ENCODE peak calls at places on chromosomes 1 and 21, in six cellular contexts. U is endothelial cell; N is prostate gland; C is heart right ventricle; G is CD8-positive, alpha-beta T cell; K is astrocyte. Z is an unnamed sample.
A peak's percentile ranks its signal among the peaks of the same experiment; 100 is the strongest.

GRCh38 chr1:62175568-62176179 is 19.0 kb upstream of the L1TD1 start:
- DNase-seq in U (peak; percentile 60), N (peak; percentile 40), C (no peak), G (no peak), K (peak; percentile 17), Z (peak; percentile 47)

GRCh38 chr1:111507411-111508201 is 4.2 kb upstream of the ADORA3 start:
- DNase-seq in U (peak; percentile 73), N (peak; percentile 35), C (peak; percentile 79), G (peak; percentile 52), K (peak; percentile 31), Z (peak; percentile 62)

GRCh38 chr1:231315887-231316286 is 21.8 kb downstream of the EXOC8 start:
- DNase-seq in U (peak; percentile 42), N (no peak), C (peak; percentile 36), G (peak; percentile 8), K (no peak), Z (peak; percentile 57)

GRCh38 chr1:227940791-227941241 is 6.9 kb downstream of the WNT9A start:
- DNase-seq in U (no peak), N (no peak), C (no peak), G (no peak), K (no peak), Z (no peak)

GRCh38 chr1:153533689-153534201 is 2.0 kb downstream of the S100A6 start:
- DNase-seq in U (no peak), N (no peak), C (no peak), G (no peak), K (peak; percentile 90), Z (no peak)

GRCh38 chr1:185561629-185562028 is 172.6 kb upstream of the HMCN1 start:
- DNase-seq in U (no peak), N (no peak), C (no peak), G (no peak), K (peak; percentile 92), Z (no peak)

GRCh38 chr1:206653715-206654459 is 18.6 kb downstream of the DYRK3 start:
- DNase-seq in U (no peak), N (no peak), C (no peak), G (no peak), K (no peak), Z (no peak)

GRCh38 chr1:67191668-67192520 is 25.6 kb downstream of the IL23R start:
- DNase-seq in U (no peak), N (no peak), C (no peak), G (no peak), K (no peak), Z (no peak)

GRCh38 chr1:64328195-64328594 is 124.8 kb downstream of the UBE2U start:
- DNase-seq in U (no peak), N (no peak), C (no peak), G (no peak), K (no peak), Z (no peak)

GRCh38 chr1:118116909-118117308 is 68.1 kb downstream of the SPAG17 start:
- DNase-seq in U (no peak), N (no peak), C (no peak), G (no peak), K (no peak), Z (no peak)

GRCh38 chr21:45261093-45261492 is 26.6 kb downstream of the POFUT2 start:
- DNase-seq in U (no peak), N (no peak), C (no peak), G (no peak), K (no peak), Z (no peak)

GRCh38 chr1:225480825-225481434 is 53.1 kb upstream of the LBR start:
- DNase-seq in U (peak; percentile 74), N (no peak), C (peak; percentile 35), G (no peak), K (no peak), Z (peak; percentile 63)

GRCh38 chr1:24955161-24955560 is 25.1 kb upstream of the RUNX3 start:
- DNase-seq in U (no peak), N (no peak), C (no peak), G (peak; percentile 56), K (peak; percentile 74), Z (no peak)

GRCh38 chr1:168135116-168135981 is 1.4 kb downstream of the GPR161 start:
- DNase-seq in U (no peak), N (no peak), C (no peak), G (no peak), K (no peak), Z (no peak)

GRCh38 chr1:111747947-111748346 is 7.8 kb upstream of the DDX20 start:
- DNase-seq in U (no peak), N (no peak), C (no peak), G (no peak), K (no peak), Z (no peak)

GRCh38 chr1:85283475-85284199 is 7.2 kb upstream of the BCL10 start:
- DNase-seq in U (no peak), N (no peak), C (no peak), G (no peak), K (no peak), Z (no peak)

GRCh38 chr1:6414443-6414844 is 5.3 kb downstream of the HES2 start:
- DNase-seq in U (peak; percentile 65), N (peak; percentile 39), C (no peak), G (no peak), K (peak; percentile 32), Z (peak; percentile 88)
- TF ChIP-seq CTCF in U (peak; percentile 57), N (no peak), C (peak; percentile 42), G (no peak), K (peak; percentile 51), Z (peak; percentile 64)

GRCh38 chr1:247077234-247077633 is 1.4 kb downstream of the ZNF670 start:
- DNase-seq in U (no peak), N (no peak), C (no peak), G (no peak), K (no peak), Z (no peak)

GRCh38 chr1:247077768-247078314 is 770 bp downstream of the ZNF670 start:
- DNase-seq in U (no peak), N (no peak), C (no peak), G (no peak), K (no peak), Z (peak; percentile 27)

GRCh38 chr1:247079141-247079874 is 697 bp upstream of the ZNF670 start:
- DNase-seq in U (no peak), N (no peak), C (no peak), G (no peak), K (no peak), Z (peak; percentile 30)

GRCh38 chr1:247078315-247079140 is at the start of gene ZNF670:
- DNase-seq in U (peak; percentile 93), N (peak; percentile 96), C (peak; percentile 94), G (peak; percentile 72), K (peak; percentile 88), Z (peak; percentile 94)
- TF ChIP-seq CTCF in U (no peak), N (no peak), C (no peak), G (no peak), K (no peak), Z (peak; percentile 0)

GRCh38 chr1:93749894-93750301 is 68.3 kb upstream of the BCAR3 start:
- DNase-seq in U (peak; percentile 21), N (no peak), C (no peak), G (no peak), K (no peak), Z (peak; percentile 63)
- TF ChIP-seq CTCF in U (no peak), N (no peak), C (peak; percentile 7), G (no peak), K (no peak), Z (peak; percentile 49)

DNA sequence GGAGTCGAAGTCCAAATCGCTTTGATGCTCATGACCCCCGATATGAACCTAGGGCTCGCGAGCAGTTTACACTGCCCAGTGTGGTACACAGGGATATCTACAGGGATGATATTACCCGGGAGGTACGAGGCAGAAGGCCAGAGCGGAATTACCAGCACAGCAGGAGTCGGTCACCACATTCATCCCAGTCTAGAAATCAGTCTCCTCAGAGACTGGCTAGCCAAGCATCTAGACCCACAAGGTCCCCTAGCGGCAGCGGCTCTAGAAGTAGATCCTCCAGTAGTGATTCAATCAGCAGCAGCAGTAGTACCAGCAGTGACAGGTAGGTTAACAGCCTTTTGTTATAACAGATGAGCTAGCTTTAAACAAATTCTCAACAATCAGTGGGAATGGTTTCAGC is 28.9 kb downstream of the SPEN start:
- DNase-seq in U (peak; percentile 37), N (no peak), C (no peak), G (no peak), K (no peak), Z (no peak)
- TF ChIP-seq CTCF in U (peak; percentile 40), N (no peak), C (no peak), G (no peak), K (no peak), Z (no peak)

DNA sequence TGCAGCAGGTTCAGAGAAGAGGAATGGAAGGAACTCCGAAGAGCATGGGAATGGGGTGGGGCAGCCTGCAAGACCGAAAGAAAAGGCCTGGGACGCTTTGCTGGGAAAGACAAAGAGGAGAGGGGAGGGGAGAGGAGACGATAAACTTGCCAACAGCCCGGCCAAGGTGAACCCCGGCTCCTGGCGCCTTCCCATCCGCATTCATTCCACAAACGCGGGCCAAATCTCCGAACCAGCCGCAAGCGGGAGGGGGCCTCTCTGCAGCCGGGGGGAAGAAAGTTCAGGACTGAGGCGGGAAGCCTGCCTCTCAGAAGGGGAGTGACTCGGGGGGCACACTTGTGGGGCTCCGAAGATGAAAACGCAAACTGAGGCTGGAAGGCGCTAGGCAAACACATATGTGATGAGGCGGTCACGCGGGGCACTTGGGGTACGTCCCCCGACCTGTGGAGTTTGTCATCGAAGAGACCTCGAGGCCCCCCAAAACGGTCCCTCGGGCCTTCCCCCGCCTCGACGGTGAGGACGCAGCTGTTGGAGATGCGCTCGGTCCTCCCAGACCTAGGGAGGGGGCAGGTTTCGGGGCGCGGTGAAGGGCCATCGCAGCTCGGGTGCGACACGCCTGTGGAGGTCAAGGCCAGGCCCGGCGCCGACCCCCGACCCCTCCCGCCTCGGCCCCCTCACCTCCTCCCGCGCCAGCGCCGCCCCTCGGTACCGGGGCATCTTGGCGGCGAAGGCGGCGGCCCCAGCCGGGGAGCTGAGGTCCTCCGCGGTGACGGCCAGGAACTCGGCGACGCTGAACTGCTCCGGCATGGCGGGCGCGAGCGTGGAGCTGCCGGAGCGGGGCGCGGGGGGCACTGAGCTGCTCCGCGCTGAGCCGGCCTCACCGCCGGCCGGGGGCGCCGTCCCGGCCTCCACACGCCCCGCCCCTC is at the start of gene ASAP3:
- DNase-seq in U (peak; percentile 38), N (peak; percentile 45), C (peak; percentile 65), G (no peak), K (peak; percentile 65), Z (peak; percentile 19)
- TF ChIP-seq CTCF in U (peak; percentile 7), N (peak; percentile 23), C (no peak), G (no peak), K (no peak), Z (peak; percentile 27)

DNA sequence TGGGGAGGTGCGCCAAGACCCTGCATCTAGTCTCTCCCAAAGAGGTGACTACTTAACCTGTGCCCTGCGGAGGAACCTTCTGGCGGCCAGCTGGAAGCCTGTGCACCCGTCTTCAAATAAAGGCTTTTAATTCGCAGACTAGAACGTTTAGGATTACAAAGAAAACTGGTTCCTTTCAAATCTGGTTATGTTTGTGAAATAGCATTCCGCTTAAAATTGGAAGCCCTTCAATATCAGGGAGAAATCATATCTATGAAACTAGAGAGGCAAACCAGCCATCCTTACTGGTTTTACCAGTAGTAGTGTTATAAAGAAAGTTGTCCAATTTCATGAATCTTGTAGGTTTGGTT is 250.8 kb downstream of the FAM72C start:
- DNase-seq in U (no peak), N (no peak), C (no peak), G (no peak), K (no peak), Z (no peak)
- TF ChIP-seq CTCF in U (no peak), N (no peak), C (no peak), G (no peak), K (no peak), Z (no peak)

Z was measured in GM13977.